ENCODE peak calls at places on chromosomes 2 and 18, in nine cellular contexts. I, U, F, T, H, O, Y, K and E are unnamed samples.

GRCh38 chr18:59885579-59886163 is 14.1 kb upstream of the PMAIP1 start:
- DNase-seq in F (peak), O (no peak), U (peak), K (no peak), T (peak), Y (no peak), H (peak), I (no peak), E (peak)

GRCh38 chr2:48043746-48044145 is 137.4 kb upstream of the FBXO11 start:
- DNase-seq in T (no peak), Y (no peak), F (no peak), I (no peak), K (no peak), O (no peak), U (peak), H (peak), E (no peak)

GRCh38 chr2:36387258-36387916 is 31.8 kb downstream of the CRIM1 start:
- DNase-seq in K (no peak), Y (no peak), T (no peak), F (peak), I (no peak), O (no peak), H (no peak), U (no peak), E (no peak)

GRCh38 chr2:177529166-177529565 is 136.6 kb downstream of the AGPS start:
- DNase-seq in U (no peak), H (no peak), I (no peak), F (no peak), Y (no peak), K (no peak), O (no peak), T (no peak), E (no peak)

GRCh38 chr2:45237850-45238542 is 228.7 kb upstream of the SIX2 start:
- DNase-seq in K (no peak), U (peak), H (peak), I (peak), T (no peak), Y (no peak), O (no peak), F (no peak), E (peak)

GRCh38 chr2:188151670-188152069 is 140.0 kb upstream of the GULP1 start:
- DNase-seq in O (no peak), U (no peak), H (no peak), I (no peak), K (no peak), Y (no peak), T (no peak), F (no peak), E (no peak)

GRCh38 chr2:28172114-28172898 is 220.4 kb upstream of the FOSL2 start:
- DNase-seq in U (no peak), F (no peak), O (no peak), T (no peak), Y (no peak), K (no peak), H (peak), I (no peak), E (peak)

GRCh38 chr2:239311132-239312040 is 89.4 kb downstream of the HDAC4 start:
- DNase-seq in O (no peak), T (peak), Y (no peak), U (peak), H (no peak), K (peak), I (no peak), F (no peak), E (no peak)

GRCh38 chr2:46645681-46646162 is 166.4 kb downstream of the TMEM247 start:
- DNase-seq in O (no peak), K (no peak), H (peak), T (no peak), U (peak), I (peak), Y (no peak), F (peak), E (peak)

GRCh38 chr2:177622516-177622915 is 229.9 kb downstream of the AGPS start:
- DNase-seq in T (no peak), F (peak), O (no peak), H (peak), Y (peak), I (no peak), K (no peak), U (no peak), E (peak)

GRCh38 chr2:190053426-190053825 is 9.1 kb downstream of the MSTN start:
- DNase-seq in I (no peak), Y (no peak), K (no peak), O (no peak), F (no peak), H (no peak), U (no peak), T (no peak), E (no peak)

GRCh38 chr2:106542730-106543359 is 55.7 kb downstream of the CD8B2 start:
- DNase-seq in I (no peak), U (peak), T (peak), K (peak), F (peak), H (peak), Y (peak), O (peak), E (peak)

GRCh38 chr18:12359515-12359927 is 17.5 kb downstream of the AFG3L2 start:
- DNase-seq in K (no peak), O (no peak), Y (no peak), T (no peak), H (peak), F (no peak), U (peak), I (no peak), E (peak)

GRCh38 chr2:105176429-105176828 is 65.1 kb upstream of the GPR45 start:
- DNase-seq in K (no peak), T (peak), Y (no peak), H (no peak), U (no peak), O (no peak), F (no peak), I (no peak), E (no peak)

GRCh38 chr2:173999272-173999671 is 34.1 kb upstream of the SP3 start:
- DNase-seq in I (no peak), Y (peak), O (no peak), K (no peak), F (no peak), U (no peak), H (no peak), T (no peak), E (peak)

GRCh38 chr2:36290306-36290705 is 65.3 kb upstream of the CRIM1 start:
- DNase-seq in T (no peak), I (no peak), H (peak), K (no peak), F (no peak), Y (no peak), O (no peak), U (peak), E (peak)

GRCh38 chr2:75562513-75562864 is 1.8 kb upstream of the EVA1A start:
- DNase-seq in T (no peak), I (no peak), F (no peak), K (no peak), U (no peak), Y (no peak), H (peak), O (no peak), E (no peak)

GRCh38 chr2:182038579-182038978 is 52.9 kb downstream of the PPP1R1C start:
- DNase-seq in U (peak), H (peak), K (no peak), I (no peak), T (no peak), O (no peak), F (no peak), Y (no peak), E (peak)